ENCODE peak calls at places on chromosomes 2 and 18, in ten cellular contexts. One of them, this sample, is unnamed.

GRCh38 chr2:64283641-64284371 is 139.6 kb upstream of the PELI1 start:
- DNase-seq in choroid plexus epithelial cell: peak; percentile 25
- DNase-seq in Calu3: no peak
- DNase-seq in stimulated activated CD4-positive, alpha-beta T cell treated with anti-CD3 and anti-CD28 coated beads, Interleukin-2, amount 100 ng/mL, for 24 hours: peak; percentile 12
- DNase-seq in stimulated activated CD8-positive, alpha-beta memory T cell treated with anti-CD3 and anti-CD28 coated beads, Interleukin-2, amount 100 ng/mL, for 48 hours: no peak
- DNase-seq in NCI-H526 treated with DMSO at 0.1 percent for 48 hours: no peak
- DNase-seq in activated effector memory CD4-positive, alpha-beta T cell treated with anti-CD3 and anti-CD28 coated beads, Interleukin-2, amount 50 U/mL, for 16 hours: no peak
- DNase-seq in EL: peak; percentile 49
- DNase-seq in activated T-cell treated with anti-CD3 and anti-CD28 coated beads, Interleukin-2, amount 50 U/mL, for 72 hours: peak; percentile 28
- DNase-seq in mesothelial cell of epicardium: no peak
- DNase-seq in this sample: peak; percentile 43

GRCh38 chr18:55912071-55912470 is 324.1 kb upstream of the TCF4 start:
- DNase-seq in choroid plexus epithelial cell: no peak
- DNase-seq in Calu3: no peak
- DNase-seq in stimulated activated CD4-positive, alpha-beta T cell treated with anti-CD3 and anti-CD28 coated beads, Interleukin-2, amount 100 ng/mL, for 24 hours: no peak
- DNase-seq in stimulated activated CD8-positive, alpha-beta memory T cell treated with anti-CD3 and anti-CD28 coated beads, Interleukin-2, amount 100 ng/mL, for 48 hours: no peak
- DNase-seq in NCI-H526 treated with DMSO at 0.1 percent for 48 hours: no peak
- DNase-seq in activated effector memory CD4-positive, alpha-beta T cell treated with anti-CD3 and anti-CD28 coated beads, Interleukin-2, amount 50 U/mL, for 16 hours: no peak
- DNase-seq in EL: no peak
- DNase-seq in activated T-cell treated with anti-CD3 and anti-CD28 coated beads, Interleukin-2, amount 50 U/mL, for 72 hours: no peak
- DNase-seq in mesothelial cell of epicardium: no peak
- DNase-seq in this sample: no peak

GRCh38 chr18:36572135-36572856 is 256.5 kb downstream of the TPGS2 start:
- DNase-seq in choroid plexus epithelial cell: peak; percentile 73
- DNase-seq in Calu3: peak; percentile 39
- DNase-seq in stimulated activated CD4-positive, alpha-beta T cell treated with anti-CD3 and anti-CD28 coated beads, Interleukin-2, amount 100 ng/mL, for 24 hours: peak; percentile 4
- DNase-seq in stimulated activated CD8-positive, alpha-beta memory T cell treated with anti-CD3 and anti-CD28 coated beads, Interleukin-2, amount 100 ng/mL, for 48 hours: no peak
- DNase-seq in NCI-H526 treated with DMSO at 0.1 percent for 48 hours: peak; percentile 36
- DNase-seq in activated effector memory CD4-positive, alpha-beta T cell treated with anti-CD3 and anti-CD28 coated beads, Interleukin-2, amount 50 U/mL, for 16 hours: no peak
- DNase-seq in EL: peak; percentile 59
- DNase-seq in activated T-cell treated with anti-CD3 and anti-CD28 coated beads, Interleukin-2, amount 50 U/mL, for 72 hours: peak; percentile 10
- DNase-seq in mesothelial cell of epicardium: no peak
- DNase-seq in this sample: peak; percentile 72

GRCh38 chr2:175612280-175612679 is 389.8 kb downstream of the LNPK start:
- DNase-seq in choroid plexus epithelial cell: no peak
- DNase-seq in Calu3: no peak
- DNase-seq in stimulated activated CD4-positive, alpha-beta T cell treated with anti-CD3 and anti-CD28 coated beads, Interleukin-2, amount 100 ng/mL, for 24 hours: no peak
- DNase-seq in stimulated activated CD8-positive, alpha-beta memory T cell treated with anti-CD3 and anti-CD28 coated beads, Interleukin-2, amount 100 ng/mL, for 48 hours: no peak
- DNase-seq in NCI-H526 treated with DMSO at 0.1 percent for 48 hours: no peak
- DNase-seq in activated effector memory CD4-positive, alpha-beta T cell treated with anti-CD3 and anti-CD28 coated beads, Interleukin-2, amount 50 U/mL, for 16 hours: no peak
- DNase-seq in EL: no peak
- DNase-seq in activated T-cell treated with anti-CD3 and anti-CD28 coated beads, Interleukin-2, amount 50 U/mL, for 72 hours: no peak
- DNase-seq in mesothelial cell of epicardium: no peak
- DNase-seq in this sample: no peak

GRCh38 chr2:120716641-120717585 is 18.8 kb upstream of the GLI2 start:
- DNase-seq in choroid plexus epithelial cell: no peak
- DNase-seq in Calu3: no peak
- DNase-seq in stimulated activated CD4-positive, alpha-beta T cell treated with anti-CD3 and anti-CD28 coated beads, Interleukin-2, amount 100 ng/mL, for 24 hours: no peak
- DNase-seq in stimulated activated CD8-positive, alpha-beta memory T cell treated with anti-CD3 and anti-CD28 coated beads, Interleukin-2, amount 100 ng/mL, for 48 hours: no peak
- DNase-seq in NCI-H526 treated with DMSO at 0.1 percent for 48 hours: no peak
- DNase-seq in activated effector memory CD4-positive, alpha-beta T cell treated with anti-CD3 and anti-CD28 coated beads, Interleukin-2, amount 50 U/mL, for 16 hours: peak; percentile 45
- DNase-seq in EL: no peak
- DNase-seq in activated T-cell treated with anti-CD3 and anti-CD28 coated beads, Interleukin-2, amount 50 U/mL, for 72 hours: no peak
- DNase-seq in mesothelial cell of epicardium: no peak
- DNase-seq in this sample: no peak

GRCh38 chr18:66825347-66825746 is 221.5 kb upstream of the CDH19 start:
- DNase-seq in choroid plexus epithelial cell: no peak
- DNase-seq in Calu3: no peak
- DNase-seq in stimulated activated CD4-positive, alpha-beta T cell treated with anti-CD3 and anti-CD28 coated beads, Interleukin-2, amount 100 ng/mL, for 24 hours: no peak
- DNase-seq in stimulated activated CD8-positive, alpha-beta memory T cell treated with anti-CD3 and anti-CD28 coated beads, Interleukin-2, amount 100 ng/mL, for 48 hours: no peak
- DNase-seq in NCI-H526 treated with DMSO at 0.1 percent for 48 hours: no peak
- DNase-seq in activated effector memory CD4-positive, alpha-beta T cell treated with anti-CD3 and anti-CD28 coated beads, Interleukin-2, amount 50 U/mL, for 16 hours: no peak
- DNase-seq in EL: no peak
- DNase-seq in activated T-cell treated with anti-CD3 and anti-CD28 coated beads, Interleukin-2, amount 50 U/mL, for 72 hours: no peak
- DNase-seq in mesothelial cell of epicardium: no peak
- DNase-seq in this sample: no peak

GRCh38 chr2:174561283-174562275 is 36.0 kb downstream of the WIPF1 start:
- DNase-seq in choroid plexus epithelial cell: peak; percentile 47
- DNase-seq in Calu3: no peak
- DNase-seq in stimulated activated CD4-positive, alpha-beta T cell treated with anti-CD3 and anti-CD28 coated beads, Interleukin-2, amount 100 ng/mL, for 24 hours: no peak
- DNase-seq in stimulated activated CD8-positive, alpha-beta memory T cell treated with anti-CD3 and anti-CD28 coated beads, Interleukin-2, amount 100 ng/mL, for 48 hours: no peak
- DNase-seq in NCI-H526 treated with DMSO at 0.1 percent for 48 hours: no peak
- DNase-seq in activated effector memory CD4-positive, alpha-beta T cell treated with anti-CD3 and anti-CD28 coated beads, Interleukin-2, amount 50 U/mL, for 16 hours: no peak
- DNase-seq in EL: no peak
- DNase-seq in activated T-cell treated with anti-CD3 and anti-CD28 coated beads, Interleukin-2, amount 50 U/mL, for 72 hours: no peak
- DNase-seq in mesothelial cell of epicardium: no peak
- DNase-seq in this sample: peak; percentile 79

GRCh38 chr2:29215739-29216608 is 100.8 kb downstream of the CLIP4 start:
- DNase-seq in choroid plexus epithelial cell: no peak
- DNase-seq in Calu3: no peak
- DNase-seq in stimulated activated CD4-positive, alpha-beta T cell treated with anti-CD3 and anti-CD28 coated beads, Interleukin-2, amount 100 ng/mL, for 24 hours: no peak
- DNase-seq in stimulated activated CD8-positive, alpha-beta memory T cell treated with anti-CD3 and anti-CD28 coated beads, Interleukin-2, amount 100 ng/mL, for 48 hours: no peak
- DNase-seq in NCI-H526 treated with DMSO at 0.1 percent for 48 hours: no peak
- DNase-seq in activated effector memory CD4-positive, alpha-beta T cell treated with anti-CD3 and anti-CD28 coated beads, Interleukin-2, amount 50 U/mL, for 16 hours: no peak
- DNase-seq in EL: no peak
- DNase-seq in activated T-cell treated with anti-CD3 and anti-CD28 coated beads, Interleukin-2, amount 50 U/mL, for 72 hours: no peak
- DNase-seq in mesothelial cell of epicardium: peak; percentile 36
- DNase-seq in this sample: no peak

GRCh38 chr2:221293949-221294736 is 278.0 kb downstream of the EPHA4 start:
- DNase-seq in choroid plexus epithelial cell: no peak
- DNase-seq in Calu3: no peak
- DNase-seq in stimulated activated CD4-positive, alpha-beta T cell treated with anti-CD3 and anti-CD28 coated beads, Interleukin-2, amount 100 ng/mL, for 24 hours: no peak
- DNase-seq in stimulated activated CD8-positive, alpha-beta memory T cell treated with anti-CD3 and anti-CD28 coated beads, Interleukin-2, amount 100 ng/mL, for 48 hours: no peak
- DNase-seq in NCI-H526 treated with DMSO at 0.1 percent for 48 hours: no peak
- DNase-seq in activated effector memory CD4-positive, alpha-beta T cell treated with anti-CD3 and anti-CD28 coated beads, Interleukin-2, amount 50 U/mL, for 16 hours: no peak
- DNase-seq in EL: no peak
- DNase-seq in activated T-cell treated with anti-CD3 and anti-CD28 coated beads, Interleukin-2, amount 50 U/mL, for 72 hours: no peak
- DNase-seq in mesothelial cell of epicardium: no peak
- DNase-seq in this sample: no peak

GRCh38 chr2:201965550-201965949 is 68.1 kb upstream of the FZD7 start:
- DNase-seq in choroid plexus epithelial cell: no peak
- DNase-seq in Calu3: no peak
- DNase-seq in stimulated activated CD4-positive, alpha-beta T cell treated with anti-CD3 and anti-CD28 coated beads, Interleukin-2, amount 100 ng/mL, for 24 hours: no peak
- DNase-seq in stimulated activated CD8-positive, alpha-beta memory T cell treated with anti-CD3 and anti-CD28 coated beads, Interleukin-2, amount 100 ng/mL, for 48 hours: no peak
- DNase-seq in NCI-H526 treated with DMSO at 0.1 percent for 48 hours: no peak
- DNase-seq in activated effector memory CD4-positive, alpha-beta T cell treated with anti-CD3 and anti-CD28 coated beads, Interleukin-2, amount 50 U/mL, for 16 hours: no peak
- DNase-seq in EL: no peak
- DNase-seq in activated T-cell treated with anti-CD3 and anti-CD28 coated beads, Interleukin-2, amount 50 U/mL, for 72 hours: no peak
- DNase-seq in mesothelial cell of epicardium: no peak
- DNase-seq in this sample: no peak

GRCh38 chr2:20411361-20411894 is 35.4 kb upstream of the RHOB start:
- DNase-seq in choroid plexus epithelial cell: peak; percentile 92
- DNase-seq in Calu3: peak; percentile 89
- DNase-seq in stimulated activated CD4-positive, alpha-beta T cell treated with anti-CD3 and anti-CD28 coated beads, Interleukin-2, amount 100 ng/mL, for 24 hours: peak; percentile 85
- DNase-seq in stimulated activated CD8-positive, alpha-beta memory T cell treated with anti-CD3 and anti-CD28 coated beads, Interleukin-2, amount 100 ng/mL, for 48 hours: peak; percentile 72
- DNase-seq in NCI-H526 treated with DMSO at 0.1 percent for 48 hours: peak; percentile 33
- DNase-seq in activated effector memory CD4-positive, alpha-beta T cell treated with anti-CD3 and anti-CD28 coated beads, Interleukin-2, amount 50 U/mL, for 16 hours: peak; percentile 89
- DNase-seq in EL: peak; percentile 77
- DNase-seq in activated T-cell treated with anti-CD3 and anti-CD28 coated beads, Interleukin-2, amount 50 U/mL, for 72 hours: peak; percentile 74
- DNase-seq in mesothelial cell of epicardium: no peak
- DNase-seq in this sample: peak; percentile 87

GRCh38 chr18:67669993-67670671 is 153.6 kb upstream of the DSEL start:
- DNase-seq in choroid plexus epithelial cell: peak; percentile 92
- DNase-seq in Calu3: no peak
- DNase-seq in stimulated activated CD4-positive, alpha-beta T cell treated with anti-CD3 and anti-CD28 coated beads, Interleukin-2, amount 100 ng/mL, for 24 hours: no peak
- DNase-seq in stimulated activated CD8-positive, alpha-beta memory T cell treated with anti-CD3 and anti-CD28 coated beads, Interleukin-2, amount 100 ng/mL, for 48 hours: no peak
- DNase-seq in NCI-H526 treated with DMSO at 0.1 percent for 48 hours: no peak
- DNase-seq in activated effector memory CD4-positive, alpha-beta T cell treated with anti-CD3 and anti-CD28 coated beads, Interleukin-2, amount 50 U/mL, for 16 hours: no peak
- DNase-seq in EL: peak; percentile 85
- DNase-seq in activated T-cell treated with anti-CD3 and anti-CD28 coated beads, Interleukin-2, amount 50 U/mL, for 72 hours: no peak
- DNase-seq in mesothelial cell of epicardium: no peak
- DNase-seq in this sample: peak; percentile 53

GRCh38 chr2:10342245-10342951 is 39.7 kb downstream of the HPCAL1 start:
- DNase-seq in choroid plexus epithelial cell: no peak
- DNase-seq in Calu3: no peak
- DNase-seq in stimulated activated CD4-positive, alpha-beta T cell treated with anti-CD3 and anti-CD28 coated beads, Interleukin-2, amount 100 ng/mL, for 24 hours: no peak
- DNase-seq in stimulated activated CD8-positive, alpha-beta memory T cell treated with anti-CD3 and anti-CD28 coated beads, Interleukin-2, amount 100 ng/mL, for 48 hours: no peak
- DNase-seq in NCI-H526 treated with DMSO at 0.1 percent for 48 hours: no peak
- DNase-seq in activated effector memory CD4-positive, alpha-beta T cell treated with anti-CD3 and anti-CD28 coated beads, Interleukin-2, amount 50 U/mL, for 16 hours: no peak
- DNase-seq in EL: peak; percentile 19
- DNase-seq in activated T-cell treated with anti-CD3 and anti-CD28 coated beads, Interleukin-2, amount 50 U/mL, for 72 hours: no peak
- DNase-seq in mesothelial cell of epicardium: no peak
- DNase-seq in this sample: no peak

GRCh38 chr2:45412754-45413379 is 198.2 kb downstream of the SRBD1 start:
- DNase-seq in choroid plexus epithelial cell: peak; percentile 61
- DNase-seq in Calu3: no peak
- DNase-seq in stimulated activated CD4-positive, alpha-beta T cell treated with anti-CD3 and anti-CD28 coated beads, Interleukin-2, amount 100 ng/mL, for 24 hours: no peak
- DNase-seq in stimulated activated CD8-positive, alpha-beta memory T cell treated with anti-CD3 and anti-CD28 coated beads, Interleukin-2, amount 100 ng/mL, for 48 hours: no peak
- DNase-seq in NCI-H526 treated with DMSO at 0.1 percent for 48 hours: no peak
- DNase-seq in activated effector memory CD4-positive, alpha-beta T cell treated with anti-CD3 and anti-CD28 coated beads, Interleukin-2, amount 50 U/mL, for 16 hours: no peak
- DNase-seq in EL: no peak
- DNase-seq in activated T-cell treated with anti-CD3 and anti-CD28 coated beads, Interleukin-2, amount 50 U/mL, for 72 hours: no peak
- DNase-seq in mesothelial cell of epicardium: no peak
- DNase-seq in this sample: peak; percentile 16

GRCh38 chr2:85369500-85369899 is 14.9 kb downstream of the ELMOD3 start:
- DNase-seq in choroid plexus epithelial cell: no peak
- DNase-seq in Calu3: no peak
- DNase-seq in stimulated activated CD4-positive, alpha-beta T cell treated with anti-CD3 and anti-CD28 coated beads, Interleukin-2, amount 100 ng/mL, for 24 hours: no peak
- DNase-seq in stimulated activated CD8-positive, alpha-beta memory T cell treated with anti-CD3 and anti-CD28 coated beads, Interleukin-2, amount 100 ng/mL, for 48 hours: no peak
- DNase-seq in NCI-H526 treated with DMSO at 0.1 percent for 48 hours: no peak
- DNase-seq in activated effector memory CD4-positive, alpha-beta T cell treated with anti-CD3 and anti-CD28 coated beads, Interleukin-2, amount 50 U/mL, for 16 hours: no peak
- DNase-seq in EL: no peak
- DNase-seq in activated T-cell treated with anti-CD3 and anti-CD28 coated beads, Interleukin-2, amount 50 U/mL, for 72 hours: no peak
- DNase-seq in mesothelial cell of epicardium: no peak
- DNase-seq in this sample: no peak

GRCh38 chr2:3189076-3189591 is 188.5 kb downstream of the EIPR1 start:
- DNase-seq in choroid plexus epithelial cell: no peak
- DNase-seq in Calu3: no peak
- DNase-seq in stimulated activated CD4-positive, alpha-beta T cell treated with anti-CD3 and anti-CD28 coated beads, Interleukin-2, amount 100 ng/mL, for 24 hours: no peak
- DNase-seq in stimulated activated CD8-positive, alpha-beta memory T cell treated with anti-CD3 and anti-CD28 coated beads, Interleukin-2, amount 100 ng/mL, for 48 hours: no peak
- DNase-seq in NCI-H526 treated with DMSO at 0.1 percent for 48 hours: no peak
- DNase-seq in activated effector memory CD4-positive, alpha-beta T cell treated with anti-CD3 and anti-CD28 coated beads, Interleukin-2, amount 50 U/mL, for 16 hours: no peak
- DNase-seq in EL: peak; percentile 5
- DNase-seq in activated T-cell treated with anti-CD3 and anti-CD28 coated beads, Interleukin-2, amount 50 U/mL, for 72 hours: no peak
- DNase-seq in mesothelial cell of epicardium: no peak
- DNase-seq in this sample: no peak

GRCh38 chr2:165593081-165593480 is 123.6 kb downstream of the CSRNP3 start:
- DNase-seq in choroid plexus epithelial cell: no peak
- DNase-seq in Calu3: no peak
- DNase-seq in stimulated activated CD4-positive, alpha-beta T cell treated with anti-CD3 and anti-CD28 coated beads, Interleukin-2, amount 100 ng/mL, for 24 hours: no peak
- DNase-seq in stimulated activated CD8-positive, alpha-beta memory T cell treated with anti-CD3 and anti-CD28 coated beads, Interleukin-2, amount 100 ng/mL, for 48 hours: no peak
- DNase-seq in NCI-H526 treated with DMSO at 0.1 percent for 48 hours: no peak
- DNase-seq in activated effector memory CD4-positive, alpha-beta T cell treated with anti-CD3 and anti-CD28 coated beads, Interleukin-2, amount 50 U/mL, for 16 hours: no peak
- DNase-seq in EL: no peak
- DNase-seq in activated T-cell treated with anti-CD3 and anti-CD28 coated beads, Interleukin-2, amount 50 U/mL, for 72 hours: no peak
- DNase-seq in mesothelial cell of epicardium: no peak
- DNase-seq in this sample: peak; percentile 12

This sample was measured in AG20443.